ENCODE peak calls at places on chromosomes 16 and 17, in four cellular contexts. One of them, this sample, is unnamed.

GRCh38 chr16:56294599-56294998 is 103.3 kb downstream of the GNAO1 start:
- DNase-seq in AG04449: peak
- DNase-seq in stimulated activated CD8-positive, alpha-beta memory T cell treated with anti-CD3 and anti-CD28 coated beads, Interleukin-15, amount 100 ng/mL, for 48 hours: no peak
- DNase-seq in activated effector memory CD4-positive, alpha-beta T cell treated with Interleukin-2 at 50 U/mL for 16 hours: no peak
- DNase-seq in this sample: no peak

GRCh38 chr16:63312343-63312742 is 1276.1 kb upstream of the CDH8 start:
- DNase-seq in AG04449: no peak
- DNase-seq in activated effector memory CD4-positive, alpha-beta T cell treated with Interleukin-2 at 50 U/mL for 16 hours: no peak
- DNase-seq in stimulated activated CD8-positive, alpha-beta memory T cell treated with anti-CD3 and anti-CD28 coated beads, Interleukin-15, amount 100 ng/mL, for 48 hours: no peak
- DNase-seq in this sample: no peak

GRCh38 chr16:9219811-9220210 is 128.4 kb downstream of the HAPSTR1 start:
- DNase-seq in AG04449: no peak
- DNase-seq in activated effector memory CD4-positive, alpha-beta T cell treated with Interleukin-2 at 50 U/mL for 16 hours: no peak
- DNase-seq in stimulated activated CD8-positive, alpha-beta memory T cell treated with anti-CD3 and anti-CD28 coated beads, Interleukin-15, amount 100 ng/mL, for 48 hours: no peak
- DNase-seq in this sample: no peak

GRCh38 chr17:40058151-40058784 is 4.1 kb upstream of the MED24 start:
- DNase-seq in activated effector memory CD4-positive, alpha-beta T cell treated with Interleukin-2 at 50 U/mL for 16 hours: no peak
- DNase-seq in AG04449: no peak
- DNase-seq in stimulated activated CD8-positive, alpha-beta memory T cell treated with anti-CD3 and anti-CD28 coated beads, Interleukin-15, amount 100 ng/mL, for 48 hours: no peak
- DNase-seq in this sample: no peak

GRCh38 chr16:64615647-64616280 is 506.1 kb downstream of the CDH11 start:
- DNase-seq in activated effector memory CD4-positive, alpha-beta T cell treated with Interleukin-2 at 50 U/mL for 16 hours: no peak
- DNase-seq in stimulated activated CD8-positive, alpha-beta memory T cell treated with anti-CD3 and anti-CD28 coated beads, Interleukin-15, amount 100 ng/mL, for 48 hours: no peak
- DNase-seq in AG04449: no peak
- DNase-seq in this sample: no peak

GRCh38 chr16:85798283-85798776 is 1.0 kb downstream of the EMC8 start:
- DNase-seq in activated effector memory CD4-positive, alpha-beta T cell treated with Interleukin-2 at 50 U/mL for 16 hours: no peak
- DNase-seq in AG04449: no peak
- DNase-seq in stimulated activated CD8-positive, alpha-beta memory T cell treated with anti-CD3 and anti-CD28 coated beads, Interleukin-15, amount 100 ng/mL, for 48 hours: no peak
- DNase-seq in this sample: no peak

GRCh38 chr17:36152639-36153120 is 23.8 kb downstream of the TBC1D3B start:
- DNase-seq in AG04449: no peak
- DNase-seq in stimulated activated CD8-positive, alpha-beta memory T cell treated with anti-CD3 and anti-CD28 coated beads, Interleukin-15, amount 100 ng/mL, for 48 hours: no peak
- DNase-seq in activated effector memory CD4-positive, alpha-beta T cell treated with Interleukin-2 at 50 U/mL for 16 hours: no peak
- DNase-seq in this sample: no peak

GRCh38 chr17:71023631-71024030 is 854.3 kb downstream of the KCNJ2 start:
- DNase-seq in stimulated activated CD8-positive, alpha-beta memory T cell treated with anti-CD3 and anti-CD28 coated beads, Interleukin-15, amount 100 ng/mL, for 48 hours: no peak
- DNase-seq in AG04449: no peak
- DNase-seq in activated effector memory CD4-positive, alpha-beta T cell treated with Interleukin-2 at 50 U/mL for 16 hours: no peak
- DNase-seq in this sample: no peak

GRCh38 chr17:72175263-72175662 is 54.4 kb downstream of the SOX9 start:
- DNase-seq in stimulated activated CD8-positive, alpha-beta memory T cell treated with anti-CD3 and anti-CD28 coated beads, Interleukin-15, amount 100 ng/mL, for 48 hours: no peak
- DNase-seq in activated effector memory CD4-positive, alpha-beta T cell treated with Interleukin-2 at 50 U/mL for 16 hours: no peak
- DNase-seq in AG04449: no peak
- DNase-seq in this sample: no peak

GRCh38 chr17:56121661-56122060 is 31.6 kb upstream of the ANKFN1 start:
- DNase-seq in stimulated activated CD8-positive, alpha-beta memory T cell treated with anti-CD3 and anti-CD28 coated beads, Interleukin-15, amount 100 ng/mL, for 48 hours: no peak
- DNase-seq in activated effector memory CD4-positive, alpha-beta T cell treated with Interleukin-2 at 50 U/mL for 16 hours: no peak
- DNase-seq in AG04449: no peak
- DNase-seq in this sample: no peak

GRCh38 chr16:27382187-27382855 is 19.7 kb upstream of the IL21R start:
- DNase-seq in activated effector memory CD4-positive, alpha-beta T cell treated with Interleukin-2 at 50 U/mL for 16 hours: no peak
- DNase-seq in stimulated activated CD8-positive, alpha-beta memory T cell treated with anti-CD3 and anti-CD28 coated beads, Interleukin-15, amount 100 ng/mL, for 48 hours: no peak
- DNase-seq in AG04449: no peak
- DNase-seq in this sample: no peak

GRCh38 chr16:17331071-17331521 is 139.7 kb downstream of the XYLT1 start:
- DNase-seq in stimulated activated CD8-positive, alpha-beta memory T cell treated with anti-CD3 and anti-CD28 coated beads, Interleukin-15, amount 100 ng/mL, for 48 hours: no peak
- DNase-seq in activated effector memory CD4-positive, alpha-beta T cell treated with Interleukin-2 at 50 U/mL for 16 hours: no peak
- DNase-seq in AG04449: no peak
- DNase-seq in this sample: no peak

GRCh38 chr17:40615295-40615988 is 32.2 kb downstream of the SMARCE1 start:
- DNase-seq in activated effector memory CD4-positive, alpha-beta T cell treated with Interleukin-2 at 50 U/mL for 16 hours: no peak
- DNase-seq in stimulated activated CD8-positive, alpha-beta memory T cell treated with anti-CD3 and anti-CD28 coated beads, Interleukin-15, amount 100 ng/mL, for 48 hours: no peak
- DNase-seq in AG04449: no peak
- DNase-seq in this sample: no peak

GRCh38 chr17:76840443-76840767 is 27.8 kb upstream of the MGAT5B start:
- DNase-seq in activated effector memory CD4-positive, alpha-beta T cell treated with Interleukin-2 at 50 U/mL for 16 hours: no peak
- DNase-seq in stimulated activated CD8-positive, alpha-beta memory T cell treated with anti-CD3 and anti-CD28 coated beads, Interleukin-15, amount 100 ng/mL, for 48 hours: no peak
- DNase-seq in AG04449: no peak
- DNase-seq in this sample: no peak

GRCh38 chr17:27339836-27340550 is 46.1 kb downstream of the WSB1 start:
- DNase-seq in AG04449: no peak
- DNase-seq in activated effector memory CD4-positive, alpha-beta T cell treated with Interleukin-2 at 50 U/mL for 16 hours: no peak
- DNase-seq in stimulated activated CD8-positive, alpha-beta memory T cell treated with anti-CD3 and anti-CD28 coated beads, Interleukin-15, amount 100 ng/mL, for 48 hours: no peak
- DNase-seq in this sample: no peak